ENCODE peak calls at places on chromosomes 2 and 18, in ten cellular contexts. L is GF-D8; G is activated CD4-positive, CD25-positive, alpha-beta regulatory T cell; E is left ventricle myocardium superior; V is stimulated activated CD4-positive, alpha-beta T cell treated with anti-CD3 and anti-CD28 coated beads, Interleukin-4, amount 100 ng/mL, for 24 hours; C is D341Med; M is frontal cortex; H is mucosa of gallbladder; A is hypothalamus; Q is heart left ventricle. J is an unnamed sample.

GRCh38 chr18:49161627-49162026 is 210.9 kb upstream of the SMAD7 start:
- DNase-seq in L (peak), G (no peak), E (no peak), V (peak), C (no peak), M (no peak), H (no peak), A (no peak), Q (no peak), J (no peak)

GRCh38 chr2:134648547-134648946 is 70.3 kb downstream of the TMEM163 start:
- DNase-seq in L (no peak), G (no peak), E (no peak), V (no peak), C (no peak), M (no peak), H (no peak), A (no peak), Q (no peak), J (no peak)

GRCh38 chr2:27278010-27278409 is 2.8 kb downstream of the DNAJC5G start:
- DNase-seq in L (no peak), G (no peak), E (no peak), V (no peak), C (no peak), M (no peak), H (no peak), A (no peak), Q (no peak), J (no peak)

GRCh38 chr2:108260773-108261172 is 21.0 kb downstream of the SULT1C3 start:
- DNase-seq in L (no peak), G (no peak), E (no peak), V (no peak), C (no peak), M (no peak), H (no peak), A (no peak), Q (no peak), J (no peak)

GRCh38 chr2:62197609-62198236 is 1.8 kb downstream of the B3GNT2 start:
- DNase-seq in L (peak), G (no peak), E (peak), V (peak), C (peak), M (no peak), H (peak), A (no peak), Q (peak), J (peak)

GRCh38 chr2:15201009-15201408 is 360.1 kb downstream of the NBAS start:
- DNase-seq in L (no peak), G (no peak), E (no peak), V (no peak), C (no peak), M (no peak), H (no peak), A (no peak), Q (no peak), J (no peak)

GRCh38 chr2:60309941-60310680 is 243.3 kb downstream of the BCL11A start:
- DNase-seq in L (no peak), G (no peak), E (no peak), V (no peak), C (no peak), M (no peak), H (no peak), A (no peak), Q (no peak), J (no peak)

GRCh38 chr18:3451989-3452749 is 2.2 kb downstream of the TGIF1 start:
- DNase-seq in L (peak), G (peak), E (peak), V (peak), C (peak), M (no peak), H (peak), A (no peak), Q (peak), J (no peak)

GRCh38 chr18:34970106-34970505 is 71.1 kb upstream of the MAPRE2 start:
- DNase-seq in L (no peak), G (no peak), E (no peak), V (no peak), C (no peak), M (no peak), H (no peak), A (no peak), Q (no peak), J (no peak)

GRCh38 chr18:23867011-23867410 is 147.5 kb upstream of the TTC39C start:
- DNase-seq in L (no peak), G (no peak), E (no peak), V (no peak), C (no peak), M (no peak), H (no peak), A (no peak), Q (no peak), J (no peak)

GRCh38 chr2:18752022-18752493 is 162.7 kb upstream of the NT5C1B start:
- DNase-seq in L (no peak), G (no peak), E (no peak), V (no peak), C (no peak), M (no peak), H (peak), A (no peak), Q (no peak), J (no peak)

GRCh38 chr2:174902491-174903242 is 102.5 kb downstream of the CHN1 start:
- DNase-seq in L (no peak), G (no peak), E (no peak), V (no peak), C (no peak), M (no peak), H (no peak), A (no peak), Q (no peak), J (no peak)

GRCh38 chr2:147689510-147689909 is 155.3 kb upstream of the ACVR2A start:
- DNase-seq in L (no peak), G (no peak), E (no peak), V (no peak), C (no peak), M (no peak), H (peak), A (no peak), Q (no peak), J (no peak)

GRCh38 chr2:10165816-10166488 is 43.4 kb downstream of the RRM2 start:
- DNase-seq in L (no peak), G (no peak), E (no peak), V (no peak), C (peak), M (no peak), H (no peak), A (no peak), Q (no peak), J (no peak)

GRCh38 chr2:127000937-127001336 is 102.2 kb downstream of the TEX51 start:
- DNase-seq in L (no peak), G (no peak), E (no peak), V (no peak), C (no peak), M (no peak), H (no peak), A (no peak), Q (no peak), J (no peak)

GRCh38 chr2:171627412-171627811 is 59.9 kb upstream of the DYNC1I2 start:
- DNase-seq in L (no peak), G (no peak), E (no peak), V (no peak), C (no peak), M (no peak), H (no peak), A (no peak), Q (no peak), J (no peak)

GRCh38 chr2:197846789-197847188 is 42.4 kb downstream of the PLCL1 start:
- DNase-seq in L (no peak), G (no peak), E (no peak), V (no peak), C (no peak), M (no peak), H (no peak), A (no peak), Q (no peak), J (no peak)

GRCh38 chr2:48343571-48344440 is 186.1 kb upstream of the STON1 start:
- DNase-seq in L (peak), G (no peak), E (no peak), V (no peak), C (no peak), M (no peak), H (no peak), A (no peak), Q (no peak), J (no peak)

GRCh38 chr2:144520718-144521487 is 984 bp upstream of the ZEB2 start:
- DNase-seq in L (no peak), G (no peak), E (no peak), V (no peak), C (no peak), M (no peak), H (no peak), A (no peak), Q (no peak), J (no peak)

GRCh38 chr2:195316485-195316884 is 340.5 kb upstream of the SLC39A10 start:
- DNase-seq in L (no peak), G (no peak), E (no peak), V (no peak), C (no peak), M (no peak), H (no peak), A (no peak), Q (no peak), J (no peak)

GRCh38 chr2:226031078-226031937 is 631.8 kb downstream of the NYAP2 start:
- DNase-seq in L (peak), G (no peak), E (peak), V (peak), C (peak), M (no peak), H (peak), A (peak), Q (peak), J (peak)

GRCh38 chr2:174209325-174209724 is 39.0 kb downstream of the OLA1 start:
- DNase-seq in L (no peak), G (no peak), E (no peak), V (no peak), C (no peak), M (no peak), H (no peak), A (no peak), Q (no peak), J (no peak)

GRCh38 chr2:195009202-195009601 is 647.8 kb upstream of the SLC39A10 start:
- DNase-seq in L (no peak), G (no peak), E (no peak), V (no peak), C (no peak), M (no peak), H (no peak), A (no peak), Q (no peak), J (peak)

GRCh38 chr2:181116251-181116650 is 135.8 kb downstream of the UBE2E3 start:
- DNase-seq in L (no peak), G (no peak), E (no peak), V (no peak), C (no peak), M (no peak), H (no peak), A (no peak), Q (no peak), J (no peak)

GRCh38 chr2:239538357-239539052 is 137.7 kb upstream of the HDAC4 start:
- DNase-seq in L (no peak), G (no peak), E (no peak), V (no peak), C (no peak), M (no peak), H (no peak), A (no peak), Q (no peak), J (no peak)

GRCh38 chr18:63192171-63192884 is 127.2 kb downstream of the BCL2 start:
- DNase-seq in L (peak), G (no peak), E (no peak), V (no peak), C (no peak), M (no peak), H (no peak), A (no peak), Q (no peak), J (no peak)

GRCh38 chr18:77765468-77765867 is 515.8 kb downstream of the GALR1 start:
- DNase-seq in L (peak), G (no peak), E (no peak), V (no peak), C (no peak), M (no peak), H (peak), A (no peak), Q (no peak), J (no peak)

GRCh38 chr2:222535477-222535876 is 111.1 kb downstream of the SGPP2 start:
- DNase-seq in L (no peak), G (no peak), E (no peak), V (no peak), C (no peak), M (no peak), H (no peak), A (no peak), Q (no peak), J (no peak)

J was measured in dorsolateral prefrontal cortex.